ENCODE peak calls at places on chromosome 12, in seven cellular contexts. Y, U, V, G, S, C and J are unnamed samples.

GRCh38 chr12:76996983-76997382 is 68.4 kb downstream of the E2F7 start:
- DNase-seq in Y (no peak), U (no peak), V (no peak), G (no peak), S (no peak), C (no peak), J (no peak)

GRCh38 chr12:48815281-48816110 is 2.8 kb upstream of the CACNB3 start:
- DNase-seq in Y (peak; percentile 26), U (peak; percentile 84), V (no peak), G (peak; percentile 89), S (peak; percentile 76), C (peak; percentile 50), J (peak; percentile 76)

GRCh38 chr12:116443706-116444589 is 115.2 kb upstream of the MAP1LC3B2 start:
- DNase-seq in Y (no peak), U (no peak), V (no peak), G (no peak), S (no peak), C (no peak), J (no peak)

GRCh38 chr12:119682635-119683340 is 14.9 kb downstream of the PRKAB1 start:
- DNase-seq in Y (no peak), U (no peak), V (no peak), G (no peak), S (no peak), C (no peak), J (no peak)

GRCh38 chr12:42145552-42146215 is 1.0 kb upstream of the GXYLT1 start:
- DNase-seq in Y (no peak), U (no peak), V (no peak), G (peak; percentile 51), S (no peak), C (no peak), J (no peak)

GRCh38 chr12:122610911-122611310 is 83.9 kb downstream of the KNTC1 start:
- DNase-seq in Y (no peak), U (no peak), V (no peak), G (no peak), S (no peak), C (peak; percentile 3), J (no peak)

GRCh38 chr12:108532061-108532848 is 17.2 kb downstream of the FICD start:
- DNase-seq in Y (no peak), U (no peak), V (no peak), G (no peak), S (peak; percentile 11), C (no peak), J (no peak)

GRCh38 chr12:93819048-93819491 is 141.9 kb downstream of the CRADD start:
- DNase-seq in Y (no peak), U (peak; percentile 39), V (no peak), G (no peak), S (no peak), C (no peak), J (no peak)

GRCh38 chr12:124675881-124676688 is 108.7 kb upstream of the NCOR2 start:
- DNase-seq in Y (no peak), U (no peak), V (no peak), G (no peak), S (no peak), C (no peak), J (no peak)

GRCh38 chr12:76422878-76423438 is 74.7 kb upstream of the BBS10 start:
- DNase-seq in Y (no peak), U (no peak), V (no peak), G (no peak), S (no peak), C (no peak), J (no peak)

GRCh38 chr12:15535287-15535895 is 213.1 kb downstream of the PTPRO start:
- DNase-seq in Y (no peak), U (no peak), V (no peak), G (no peak), S (no peak), C (no peak), J (no peak)

GRCh38 chr12:113291586-113291985 is 43.3 kb downstream of the SLC8B1 start:
- DNase-seq in Y (no peak), U (no peak), V (no peak), G (no peak), S (no peak), C (no peak), J (no peak)

GRCh38 chr12:106288510-106289195 is 13.9 kb upstream of the TCP11L2 start:
- DNase-seq in Y (no peak), U (no peak), V (no peak), G (no peak), S (no peak), C (peak; percentile 81), J (peak; percentile 89)

GRCh38 chr12:132327351-132328171 is 1.8 kb downstream of the GALNT9 start:
- DNase-seq in Y (peak; percentile 56), U (no peak), V (no peak), G (peak; percentile 97), S (no peak), C (peak; percentile 76), J (peak; percentile 88)

GRCh38 chr12:100372846-100373245 is 16.0 kb downstream of the SLC17A8 start:
- DNase-seq in Y (no peak), U (no peak), V (no peak), G (no peak), S (no peak), C (no peak), J (no peak)

GRCh38 chr12:75977952-75978671 is 53.5 kb downstream of the PHLDA1 start:
- DNase-seq in Y (peak; percentile 49), U (peak; percentile 56), V (peak; percentile 75), G (peak; percentile 44), S (no peak), C (peak; percentile 99), J (peak; percentile 99)

GRCh38 chr12:104469523-104469922 is 12.8 kb downstream of the CHST11 start:
- DNase-seq in Y (no peak), U (no peak), V (no peak), G (no peak), S (no peak), C (no peak), J (no peak)

GRCh38 chr12:95908573-95908972 is 33.8 kb downstream of the CCDC38 start:
- DNase-seq in Y (no peak), U (no peak), V (no peak), G (no peak), S (no peak), C (peak; percentile 62), J (no peak)

GRCh38 chr12:120654656-120655055 is 14.2 kb downstream of the CABP1 start:
- DNase-seq in Y (no peak), U (no peak), V (no peak), G (no peak), S (no peak), C (no peak), J (no peak)

GRCh38 chr12:4116251-4117111 is 157.1 kb upstream of the CCND2 start:
- DNase-seq in Y (no peak), U (no peak), V (no peak), G (no peak), S (no peak), C (peak; percentile 55), J (peak; percentile 83)

GRCh38 chr12:88493651-88494050 is 86.6 kb downstream of the KITLG start:
- DNase-seq in Y (no peak), U (no peak), V (no peak), G (no peak), S (no peak), C (peak; percentile 77), J (no peak)

GRCh38 chr12:43976027-43976426 is 140.1 kb downstream of the TMEM117 start:
- DNase-seq in Y (no peak), U (no peak), V (no peak), G (no peak), S (no peak), C (no peak), J (no peak)

GRCh38 chr12:132419612-132420237 is 70.2 kb upstream of the FBRSL1 start:
- DNase-seq in Y (no peak), U (no peak), V (no peak), G (no peak), S (no peak), C (no peak), J (no peak)